ENCODE peak calls at places on chromosomes 12 and 14, in eight cellular contexts. One of them, this sample, is unnamed.

GRCh38 chr14:104665663-104666522 is 23.5 kb upstream of the INF2 start:
- DNase-seq in choroid plexus epithelial cell: no peak
- DNase-seq in transverse colon: peak
- DNase-seq in HL-60: no peak
- DNase-seq in MG63: no peak
- DNase-seq in right lobe of liver: peak
- DNase-seq in thoracic aorta: no peak
- DNase-seq in dorsolateral prefrontal cortex: peak
- DNase-seq in this sample: peak

GRCh38 chr14:104752735-104753527 is at the start of gene SIVA1:
- DNase-seq in choroid plexus epithelial cell: peak
- DNase-seq in transverse colon: peak
- DNase-seq in HL-60: peak
- DNase-seq in MG63: peak
- DNase-seq in right lobe of liver: peak
- DNase-seq in thoracic aorta: peak
- DNase-seq in dorsolateral prefrontal cortex: peak
- DNase-seq in this sample: peak

GRCh38 chr12:69884386-69884785 is 59.4 kb downstream of the MYRFL start:
- DNase-seq in choroid plexus epithelial cell: no peak
- DNase-seq in transverse colon: no peak
- DNase-seq in HL-60: no peak
- DNase-seq in MG63: no peak
- DNase-seq in right lobe of liver: no peak
- DNase-seq in thoracic aorta: no peak
- DNase-seq in dorsolateral prefrontal cortex: no peak
- DNase-seq in this sample: no peak

GRCh38 chr12:25504744-25505143 is 48.3 kb downstream of the LMNTD1 start:
- DNase-seq in choroid plexus epithelial cell: no peak
- DNase-seq in transverse colon: no peak
- DNase-seq in HL-60: no peak
- DNase-seq in MG63: no peak
- DNase-seq in right lobe of liver: no peak
- DNase-seq in thoracic aorta: no peak
- DNase-seq in dorsolateral prefrontal cortex: no peak
- DNase-seq in this sample: no peak

GRCh38 chr14:51776102-51776894 is 84.1 kb upstream of the GNG2 start:
- DNase-seq in choroid plexus epithelial cell: peak
- DNase-seq in transverse colon: peak
- DNase-seq in HL-60: no peak
- DNase-seq in MG63: peak
- DNase-seq in right lobe of liver: peak
- DNase-seq in thoracic aorta: no peak
- DNase-seq in dorsolateral prefrontal cortex: peak
- DNase-seq in this sample: peak

GRCh38 chr14:30180219-30180618 is 252.6 kb upstream of the PRKD1 start:
- DNase-seq in choroid plexus epithelial cell: peak
- DNase-seq in transverse colon: no peak
- DNase-seq in HL-60: no peak
- DNase-seq in MG63: no peak
- DNase-seq in right lobe of liver: no peak
- DNase-seq in thoracic aorta: no peak
- DNase-seq in dorsolateral prefrontal cortex: no peak
- DNase-seq in this sample: no peak

GRCh38 chr14:77457115-77457521 is 283 bp downstream of the VIPAS39 start:
- DNase-seq in choroid plexus epithelial cell: peak
- DNase-seq in transverse colon: no peak
- DNase-seq in HL-60: no peak
- DNase-seq in MG63: no peak
- DNase-seq in right lobe of liver: no peak
- DNase-seq in thoracic aorta: no peak
- DNase-seq in dorsolateral prefrontal cortex: no peak
- DNase-seq in this sample: peak

GRCh38 chr12:124497039-124497438 is 70.4 kb downstream of the NCOR2 start:
- DNase-seq in choroid plexus epithelial cell: peak
- DNase-seq in transverse colon: no peak
- DNase-seq in HL-60: no peak
- DNase-seq in MG63: no peak
- DNase-seq in right lobe of liver: no peak
- DNase-seq in thoracic aorta: no peak
- DNase-seq in dorsolateral prefrontal cortex: no peak
- DNase-seq in this sample: no peak

GRCh38 chr14:96501383-96501745 is 818 bp upstream of the PAPOLA start:
- DNase-seq in choroid plexus epithelial cell: peak
- DNase-seq in transverse colon: no peak
- DNase-seq in HL-60: no peak
- DNase-seq in MG63: no peak
- DNase-seq in right lobe of liver: no peak
- DNase-seq in thoracic aorta: no peak
- DNase-seq in dorsolateral prefrontal cortex: no peak
- DNase-seq in this sample: no peak

GRCh38 chr12:104727866-104728449 is 230.1 kb downstream of the SLC41A2 start:
- DNase-seq in choroid plexus epithelial cell: no peak
- DNase-seq in transverse colon: no peak
- DNase-seq in HL-60: no peak
- DNase-seq in MG63: no peak
- DNase-seq in right lobe of liver: no peak
- DNase-seq in thoracic aorta: no peak
- DNase-seq in dorsolateral prefrontal cortex: no peak
- DNase-seq in this sample: peak

GRCh38 chr12:43210437-43211197 is 341.4 kb downstream of the ADAMTS20 start:
- DNase-seq in choroid plexus epithelial cell: peak
- DNase-seq in transverse colon: no peak
- DNase-seq in HL-60: peak
- DNase-seq in MG63: peak
- DNase-seq in right lobe of liver: no peak
- DNase-seq in thoracic aorta: no peak
- DNase-seq in dorsolateral prefrontal cortex: no peak
- DNase-seq in this sample: peak

GRCh38 chr12:13390921-13391320 is 194.4 kb downstream of the EMP1 start:
- DNase-seq in choroid plexus epithelial cell: no peak
- DNase-seq in transverse colon: no peak
- DNase-seq in HL-60: no peak
- DNase-seq in MG63: no peak
- DNase-seq in right lobe of liver: no peak
- DNase-seq in thoracic aorta: no peak
- DNase-seq in dorsolateral prefrontal cortex: no peak
- DNase-seq in this sample: no peak

GRCh38 chr12:47774664-47775063 is 1.6 kb downstream of the SLC48A1 start:
- DNase-seq in choroid plexus epithelial cell: no peak
- DNase-seq in transverse colon: no peak
- DNase-seq in HL-60: no peak
- DNase-seq in MG63: no peak
- DNase-seq in right lobe of liver: no peak
- DNase-seq in thoracic aorta: no peak
- DNase-seq in dorsolateral prefrontal cortex: no peak
- DNase-seq in this sample: no peak

GRCh38 chr12:27861428-27862167 is 81.6 kb upstream of the MANSC4 start:
- DNase-seq in choroid plexus epithelial cell: peak
- DNase-seq in transverse colon: peak
- DNase-seq in HL-60: no peak
- DNase-seq in MG63: no peak
- DNase-seq in right lobe of liver: no peak
- DNase-seq in thoracic aorta: no peak
- DNase-seq in dorsolateral prefrontal cortex: no peak
- DNase-seq in this sample: no peak

GRCh38 chr14:22333408-22334274 is 255.4 kb downstream of the DAD1 start:
- DNase-seq in choroid plexus epithelial cell: peak
- DNase-seq in transverse colon: peak
- DNase-seq in HL-60: no peak
- DNase-seq in MG63: peak
- DNase-seq in right lobe of liver: no peak
- DNase-seq in thoracic aorta: no peak
- DNase-seq in dorsolateral prefrontal cortex: peak
- DNase-seq in this sample: peak

GRCh38 chr12:58419182-58419760 is 477.9 kb downstream of the ATP23 start:
- DNase-seq in choroid plexus epithelial cell: no peak
- DNase-seq in transverse colon: no peak
- DNase-seq in HL-60: no peak
- DNase-seq in MG63: no peak
- DNase-seq in right lobe of liver: no peak
- DNase-seq in thoracic aorta: no peak
- DNase-seq in dorsolateral prefrontal cortex: no peak
- DNase-seq in this sample: no peak

GRCh38 chr12:45324391-45324790 is 108.5 kb downstream of the ANO6 start:
- DNase-seq in choroid plexus epithelial cell: no peak
- DNase-seq in transverse colon: no peak
- DNase-seq in HL-60: no peak
- DNase-seq in MG63: no peak
- DNase-seq in right lobe of liver: no peak
- DNase-seq in thoracic aorta: no peak
- DNase-seq in dorsolateral prefrontal cortex: no peak
- DNase-seq in this sample: peak

GRCh38 chr12:6946033-6946919 is 2.5 kb downstream of the C12orf57 start:
- DNase-seq in choroid plexus epithelial cell: no peak
- DNase-seq in transverse colon: peak
- DNase-seq in HL-60: peak
- DNase-seq in MG63: no peak
- DNase-seq in right lobe of liver: peak
- DNase-seq in thoracic aorta: no peak
- DNase-seq in dorsolateral prefrontal cortex: no peak
- DNase-seq in this sample: peak

GRCh38 chr14:30108975-30109700 is 181.5 kb upstream of the PRKD1 start:
- DNase-seq in choroid plexus epithelial cell: peak
- DNase-seq in transverse colon: no peak
- DNase-seq in HL-60: no peak
- DNase-seq in MG63: no peak
- DNase-seq in right lobe of liver: no peak
- DNase-seq in thoracic aorta: no peak
- DNase-seq in dorsolateral prefrontal cortex: no peak
- DNase-seq in this sample: peak

GRCh38 chr12:1692895-1693294 is 2.0 kb downstream of the ADIPOR2 start:
- DNase-seq in choroid plexus epithelial cell: no peak
- DNase-seq in transverse colon: no peak
- DNase-seq in HL-60: no peak
- DNase-seq in MG63: no peak
- DNase-seq in right lobe of liver: no peak
- DNase-seq in thoracic aorta: no peak
- DNase-seq in dorsolateral prefrontal cortex: no peak
- DNase-seq in this sample: no peak
- H3K4me3 ChIP-seq in choroid plexus epithelial cell: no peak
- H3K4me3 ChIP-seq in transverse colon: no peak
- H3K4me3 ChIP-seq in HL-60: peak
- H3K4me3 ChIP-seq in MG63: no peak
- H3K4me3 ChIP-seq in right lobe of liver: peak
- H3K4me3 ChIP-seq in thoracic aorta: no peak
- H3K4me3 ChIP-seq in dorsolateral prefrontal cortex: peak
- H3K4me3 ChIP-seq in this sample: no peak

DNA sequence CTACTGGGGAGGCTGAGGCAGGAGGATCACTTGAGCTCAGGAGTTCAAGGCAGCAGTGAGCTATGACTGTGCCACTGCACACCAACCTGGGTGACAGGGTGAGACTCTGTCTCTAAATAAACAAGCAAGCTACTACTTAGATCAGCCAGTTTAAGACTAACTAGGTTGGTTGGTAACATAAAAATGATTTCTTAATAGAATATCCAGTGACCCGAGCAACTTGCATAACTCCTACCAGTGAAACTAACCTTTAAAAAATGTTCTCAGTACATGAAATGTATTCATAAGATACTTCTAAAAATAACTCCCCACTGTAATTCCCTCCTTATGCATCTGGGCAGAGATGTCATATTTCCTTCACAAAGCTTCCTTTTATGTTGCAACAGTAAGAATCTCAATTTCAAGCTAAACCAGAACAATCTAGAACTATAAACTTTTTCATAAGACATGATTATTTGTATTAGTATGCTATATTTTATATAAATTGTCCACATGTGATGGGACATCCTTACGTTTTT is 15.8 kb downstream of the TAOK3 start:
- DNase-seq in choroid plexus epithelial cell: peak
- DNase-seq in transverse colon: no peak
- DNase-seq in HL-60: peak
- DNase-seq in MG63: no peak
- DNase-seq in right lobe of liver: no peak
- DNase-seq in thoracic aorta: no peak
- DNase-seq in dorsolateral prefrontal cortex: no peak
- DNase-seq in this sample: peak
- H3K4me3 ChIP-seq in choroid plexus epithelial cell: no peak
- H3K4me3 ChIP-seq in transverse colon: no peak
- H3K4me3 ChIP-seq in HL-60: peak
- H3K4me3 ChIP-seq in MG63: no peak
- H3K4me3 ChIP-seq in right lobe of liver: no peak
- H3K4me3 ChIP-seq in thoracic aorta: no peak
- H3K4me3 ChIP-seq in dorsolateral prefrontal cortex: peak
- H3K4me3 ChIP-seq in this sample: no peak

DNA sequence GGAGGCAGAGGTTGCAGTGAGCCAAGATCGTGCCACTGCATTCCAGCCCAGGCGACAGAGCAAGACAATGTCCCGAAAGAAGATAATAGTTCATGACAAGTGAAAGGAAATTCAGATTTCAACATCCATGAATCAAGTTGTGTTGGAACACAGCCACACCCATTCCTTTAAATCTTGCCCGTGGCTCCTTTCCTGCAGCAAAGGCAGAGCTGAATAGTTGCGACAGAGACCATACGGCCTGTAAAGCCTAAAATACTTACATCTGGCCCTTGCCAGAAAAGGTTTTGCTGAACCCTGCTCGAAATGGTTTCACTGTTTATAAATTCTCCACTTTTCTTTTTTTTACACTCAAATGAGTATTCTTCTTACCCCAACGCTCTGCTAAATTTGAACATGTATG is 17.8 kb upstream of the ITPK1 start:
- DNase-seq in choroid plexus epithelial cell: peak
- DNase-seq in transverse colon: no peak
- DNase-seq in HL-60: no peak
- DNase-seq in MG63: peak
- DNase-seq in right lobe of liver: no peak
- DNase-seq in thoracic aorta: no peak
- DNase-seq in dorsolateral prefrontal cortex: no peak
- DNase-seq in this sample: peak
- H3K4me3 ChIP-seq in choroid plexus epithelial cell: no peak
- H3K4me3 ChIP-seq in transverse colon: no peak
- H3K4me3 ChIP-seq in HL-60: no peak
- H3K4me3 ChIP-seq in MG63: no peak
- H3K4me3 ChIP-seq in right lobe of liver: no peak
- H3K4me3 ChIP-seq in thoracic aorta: no peak
- H3K4me3 ChIP-seq in dorsolateral prefrontal cortex: no peak
- H3K4me3 ChIP-seq in this sample: no peak

DNA sequence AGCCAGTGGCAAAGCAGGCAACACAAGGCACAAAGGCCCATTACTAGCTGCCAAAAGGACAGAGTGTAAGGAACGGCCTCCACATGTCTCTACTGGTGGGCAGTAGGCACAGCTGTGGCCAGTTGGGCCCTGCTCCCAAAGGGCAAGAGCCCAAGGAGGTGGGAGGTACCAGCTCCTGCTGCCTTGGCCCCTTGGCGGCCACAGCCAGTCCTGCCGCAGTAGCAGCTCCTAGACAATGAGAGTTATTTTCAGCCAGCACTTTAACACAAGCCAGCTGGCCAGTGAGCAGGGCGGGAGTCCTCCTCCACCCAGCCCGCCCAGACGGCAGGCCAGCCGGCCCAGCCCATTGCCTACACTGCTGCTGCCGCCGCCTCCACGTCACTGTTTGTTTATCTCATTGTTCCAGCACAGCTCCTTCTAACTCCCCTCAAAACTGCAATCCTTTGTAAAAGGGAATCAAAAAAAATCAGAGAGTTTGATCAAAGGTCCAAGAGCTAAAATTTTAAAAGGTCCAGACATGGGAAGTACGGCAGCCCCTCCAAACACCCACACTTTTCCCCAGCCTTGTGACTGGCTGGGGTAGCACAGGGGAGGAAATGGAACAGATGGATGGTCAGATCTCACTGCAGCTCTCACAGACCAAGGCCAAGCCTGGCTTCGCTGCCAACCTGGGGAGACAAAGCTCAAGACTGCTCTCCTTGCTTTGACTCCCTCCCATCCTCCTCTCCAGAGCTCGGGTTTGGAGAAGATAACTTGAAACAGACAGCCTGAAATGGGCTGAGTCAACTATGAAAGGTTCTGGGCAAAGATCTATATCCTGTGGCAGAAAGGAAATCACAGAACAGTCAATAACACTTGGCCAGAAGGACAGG is 33.5 kb downstream of the FMNL3 start:
- DNase-seq in choroid plexus epithelial cell: peak
- DNase-seq in transverse colon: peak
- DNase-seq in HL-60: no peak
- DNase-seq in MG63: peak
- DNase-seq in right lobe of liver: peak
- DNase-seq in thoracic aorta: peak
- DNase-seq in dorsolateral prefrontal cortex: peak
- DNase-seq in this sample: peak
- H3K4me3 ChIP-seq in choroid plexus epithelial cell: no peak
- H3K4me3 ChIP-seq in transverse colon: no peak
- H3K4me3 ChIP-seq in HL-60: no peak
- H3K4me3 ChIP-seq in MG63: no peak
- H3K4me3 ChIP-seq in right lobe of liver: no peak
- H3K4me3 ChIP-seq in thoracic aorta: peak
- H3K4me3 ChIP-seq in dorsolateral prefrontal cortex: no peak
- H3K4me3 ChIP-seq in this sample: no peak

This sample was measured in epithelial cell of esophagus.